ENCODE peak calls at places on chromosomes 5 and 9, in six cellular contexts. One of them, this sample, is unnamed. For H3K27me3, the result is how much of the 10 kb centered on the place peaks cover.

GRCh38 chr5:94856257-94856656 is 237.8 kb downstream of the SLF1 start:
- DNase-seq in small intestine: no peak
- DNase-seq in body of pancreas: no peak
- DNase-seq in effector memory CD4-positive, alpha-beta T cell: no peak
- DNase-seq in cardiac muscle cell: no peak
- DNase-seq in brain microvascular endothelial cell: no peak
- DNase-seq in this sample: no peak

GRCh38 chr5:539469-540214 is 15.4 kb upstream of the SLC9A3 start:
- DNase-seq in small intestine: peak
- DNase-seq in effector memory CD4-positive, alpha-beta T cell: no peak
- DNase-seq in body of pancreas: no peak
- DNase-seq in cardiac muscle cell: no peak
- DNase-seq in brain microvascular endothelial cell: no peak
- DNase-seq in this sample: no peak

GRCh38 chr9:86287013-86287412 is 4.7 kb upstream of the ISCA1 start:
- DNase-seq in body of pancreas: no peak
- DNase-seq in brain microvascular endothelial cell: peak
- DNase-seq in effector memory CD4-positive, alpha-beta T cell: no peak
- DNase-seq in small intestine: no peak
- DNase-seq in cardiac muscle cell: peak
- DNase-seq in this sample: peak

GRCh38 chr9:120767451-120767850 is 25.8 kb downstream of the FBXW2 start:
- DNase-seq in small intestine: no peak
- DNase-seq in body of pancreas: no peak
- DNase-seq in brain microvascular endothelial cell: no peak
- DNase-seq in cardiac muscle cell: no peak
- DNase-seq in effector memory CD4-positive, alpha-beta T cell: no peak
- DNase-seq in this sample: no peak

GRCh38 chr5:139649082-139649991 is 1.2 kb downstream of the CXXC5 start:
- DNase-seq in effector memory CD4-positive, alpha-beta T cell: no peak
- DNase-seq in brain microvascular endothelial cell: no peak
- DNase-seq in cardiac muscle cell: peak
- DNase-seq in small intestine: no peak
- DNase-seq in body of pancreas: peak
- DNase-seq in this sample: peak

GRCh38 chr5:36876965-36877666 is 547 bp downstream of the NIPBL start:
- DNase-seq in effector memory CD4-positive, alpha-beta T cell: no peak
- DNase-seq in cardiac muscle cell: peak
- DNase-seq in small intestine: peak
- DNase-seq in brain microvascular endothelial cell: peak
- DNase-seq in body of pancreas: peak
- DNase-seq in this sample: peak

GRCh38 chr9:133730994-133731715 is 7.0 kb downstream of the SARDH start:
- DNase-seq in cardiac muscle cell: no peak
- DNase-seq in body of pancreas: no peak
- DNase-seq in brain microvascular endothelial cell: no peak
- DNase-seq in small intestine: no peak
- DNase-seq in effector memory CD4-positive, alpha-beta T cell: no peak
- DNase-seq in this sample: no peak

GRCh38 chr9:134335095-134335489 is 8.8 kb downstream of the RXRA start:
- DNase-seq in cardiac muscle cell: no peak
- DNase-seq in brain microvascular endothelial cell: no peak
- DNase-seq in effector memory CD4-positive, alpha-beta T cell: no peak
- DNase-seq in small intestine: no peak
- DNase-seq in body of pancreas: no peak
- DNase-seq in this sample: no peak

GRCh38 chr5:73640861-73641320 is 14.9 kb downstream of the ARHGEF28 start:
- DNase-seq in body of pancreas: no peak
- DNase-seq in brain microvascular endothelial cell: no peak
- DNase-seq in small intestine: no peak
- DNase-seq in cardiac muscle cell: no peak
- DNase-seq in effector memory CD4-positive, alpha-beta T cell: no peak
- DNase-seq in this sample: no peak

GRCh38 chr9:137439158-137439714 is 1.9 kb downstream of the ENTPD8 start:
- DNase-seq in effector memory CD4-positive, alpha-beta T cell: no peak
- DNase-seq in body of pancreas: no peak
- DNase-seq in brain microvascular endothelial cell: no peak
- DNase-seq in small intestine: no peak
- DNase-seq in cardiac muscle cell: no peak
- DNase-seq in this sample: no peak

DNA sequence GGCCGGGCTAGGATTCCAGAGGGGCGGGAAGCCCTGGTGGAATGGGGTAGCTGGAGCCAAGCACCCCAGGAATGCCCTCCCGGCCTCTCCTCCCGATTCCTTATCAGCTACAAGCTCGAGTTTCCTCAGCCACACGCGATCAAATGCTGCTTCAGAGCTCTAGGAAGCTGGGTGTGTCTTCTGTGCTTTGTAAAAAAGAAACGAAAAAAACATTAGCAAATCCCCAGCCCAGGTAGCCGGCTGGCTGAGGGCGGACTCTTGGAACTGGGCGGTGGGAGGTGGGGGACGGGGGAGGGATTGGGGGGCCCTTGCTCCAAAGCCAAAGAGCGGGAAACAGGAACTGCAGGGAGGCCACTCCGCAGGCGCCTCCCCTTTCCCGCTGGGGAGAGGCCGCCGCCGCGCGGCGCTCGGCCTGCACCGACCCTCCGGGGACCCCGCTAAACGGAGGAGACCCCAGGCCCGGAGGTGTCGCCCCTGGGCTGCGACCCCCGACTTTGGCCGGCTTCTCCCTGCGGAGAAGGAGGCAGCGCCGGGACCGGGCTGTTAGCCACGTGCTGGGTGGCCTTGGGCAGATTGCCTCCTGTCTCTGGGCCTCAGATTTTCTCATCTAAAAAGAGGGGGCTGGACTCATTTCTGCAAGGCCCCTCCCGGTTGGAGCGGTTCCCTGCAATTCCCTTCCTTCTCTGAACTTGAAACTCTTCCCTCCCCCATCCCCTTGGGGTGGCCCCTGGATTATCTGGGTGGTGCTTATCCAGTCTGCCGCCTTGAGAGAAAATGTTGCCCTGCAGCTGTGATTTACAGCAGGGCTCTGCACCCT is 40.9 kb upstream of the FABP6 start:
- DNase-seq in body of pancreas: peak
- DNase-seq in small intestine: peak
- DNase-seq in brain microvascular endothelial cell: peak
- DNase-seq in cardiac muscle cell: peak
- DNase-seq in effector memory CD4-positive, alpha-beta T cell: no peak
- DNase-seq in this sample: peak
- H3K4me3 ChIP-seq in body of pancreas: peak
- H3K4me3 ChIP-seq in small intestine: peak
- H3K4me3 ChIP-seq in brain microvascular endothelial cell: peak
- H3K4me3 ChIP-seq in cardiac muscle cell: peak
- H3K4me3 ChIP-seq in effector memory CD4-positive, alpha-beta T cell: no peak
- H3K4me3 ChIP-seq in this sample: peak

DNA sequence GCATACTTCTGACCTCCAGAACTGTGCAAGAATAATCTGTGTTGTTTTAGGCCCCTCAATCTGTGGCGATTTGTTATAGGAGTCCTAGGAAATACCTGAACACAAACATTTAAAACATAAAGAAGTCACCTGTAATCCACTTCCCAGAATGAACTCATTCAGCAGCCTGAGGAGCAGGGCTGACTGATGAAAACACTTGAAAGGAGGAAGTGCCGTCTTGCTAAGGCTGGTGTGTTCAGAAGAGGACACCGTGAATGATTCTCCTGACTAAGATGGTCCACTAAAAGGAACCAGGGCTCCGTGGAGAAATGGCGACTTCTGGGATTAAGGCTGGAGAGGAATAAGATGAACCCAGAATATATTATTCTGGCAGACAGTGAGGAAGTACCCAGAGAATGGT is 18.7 kb upstream of the MARCHF6 start:
- DNase-seq in cardiac muscle cell: no peak
- DNase-seq in effector memory CD4-positive, alpha-beta T cell: no peak
- DNase-seq in brain microvascular endothelial cell: no peak
- DNase-seq in small intestine: no peak
- DNase-seq in body of pancreas: no peak
- DNase-seq in this sample: no peak
- H3K27me3 ChIP-seq in cardiac muscle cell: half or more
- H3K27me3 ChIP-seq in effector memory CD4-positive, alpha-beta T cell: under half
- H3K27me3 ChIP-seq in brain microvascular endothelial cell: under half
- H3K27me3 ChIP-seq in small intestine: under half
- H3K27me3 ChIP-seq in body of pancreas: under half
- H3K27me3 ChIP-seq in this sample: under half

GRCh38 chr5:176846335-176847140 is 36.2 kb downstream of the UNC5A start:
- DNase-seq in effector memory CD4-positive, alpha-beta T cell: no peak
- DNase-seq in brain microvascular endothelial cell: no peak
- DNase-seq in cardiac muscle cell: no peak
- DNase-seq in body of pancreas: no peak
- DNase-seq in small intestine: peak
- DNase-seq in this sample: peak

GRCh38 chr5:176844281-176844680 is 33.9 kb downstream of the UNC5A start:
- DNase-seq in small intestine: no peak
- DNase-seq in body of pancreas: no peak
- DNase-seq in brain microvascular endothelial cell: no peak
- DNase-seq in effector memory CD4-positive, alpha-beta T cell: no peak
- DNase-seq in cardiac muscle cell: no peak
- DNase-seq in this sample: no peak

GRCh38 chr5:176844706-176845391 is 34.5 kb downstream of the UNC5A start:
- DNase-seq in brain microvascular endothelial cell: peak
- DNase-seq in small intestine: no peak
- DNase-seq in body of pancreas: no peak
- DNase-seq in effector memory CD4-positive, alpha-beta T cell: no peak
- DNase-seq in cardiac muscle cell: peak
- DNase-seq in this sample: peak

GRCh38 chr5:176843673-176844072 is 33.3 kb downstream of the UNC5A start:
- DNase-seq in body of pancreas: no peak
- DNase-seq in effector memory CD4-positive, alpha-beta T cell: no peak
- DNase-seq in cardiac muscle cell: no peak
- DNase-seq in brain microvascular endothelial cell: no peak
- DNase-seq in small intestine: no peak
- DNase-seq in this sample: no peak

DNA sequence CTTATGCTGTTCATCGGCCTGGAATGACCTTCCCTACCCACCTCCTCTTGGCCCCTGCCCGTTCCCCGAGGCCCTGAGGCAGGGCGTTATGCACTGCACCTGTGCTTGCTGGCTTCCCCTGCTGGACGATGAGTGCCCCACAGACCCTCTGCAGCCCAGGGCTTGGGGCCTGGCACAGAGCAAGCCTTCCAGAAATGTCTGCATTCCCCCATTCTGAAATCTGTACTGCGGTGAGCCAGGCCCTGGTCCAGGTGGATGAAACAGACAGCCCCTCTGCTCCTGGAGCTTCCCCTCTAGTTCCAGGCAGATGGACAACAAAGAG is 35.0 kb downstream of the UNC5A start:
- DNase-seq in effector memory CD4-positive, alpha-beta T cell: no peak
- DNase-seq in small intestine: no peak
- DNase-seq in body of pancreas: no peak
- DNase-seq in cardiac muscle cell: no peak
- DNase-seq in brain microvascular endothelial cell: no peak
- DNase-seq in this sample: no peak
- H3K4me3 ChIP-seq in effector memory CD4-positive, alpha-beta T cell: no peak
- H3K4me3 ChIP-seq in small intestine: no peak
- H3K4me3 ChIP-seq in body of pancreas: no peak
- H3K4me3 ChIP-seq in cardiac muscle cell: no peak
- H3K4me3 ChIP-seq in brain microvascular endothelial cell: no peak
- H3K4me3 ChIP-seq in this sample: no peak

GRCh38 chr9:96616817-96617438 is 2.7 kb downstream of the CDC14B start:
- DNase-seq in brain microvascular endothelial cell: no peak
- DNase-seq in body of pancreas: no peak
- DNase-seq in small intestine: no peak
- DNase-seq in effector memory CD4-positive, alpha-beta T cell: no peak
- DNase-seq in cardiac muscle cell: no peak
- DNase-seq in this sample: no peak
- H3K27me3 ChIP-seq in brain microvascular endothelial cell: under half
- H3K27me3 ChIP-seq in body of pancreas: under half
- H3K27me3 ChIP-seq in small intestine: under half
- H3K27me3 ChIP-seq in effector memory CD4-positive, alpha-beta T cell: under half
- H3K27me3 ChIP-seq in cardiac muscle cell: under half
- H3K27me3 ChIP-seq in this sample: under half

GRCh38 chr9:17225407-17225806 is 90.6 kb downstream of the CNTLN start:
- DNase-seq in effector memory CD4-positive, alpha-beta T cell: no peak
- DNase-seq in cardiac muscle cell: no peak
- DNase-seq in brain microvascular endothelial cell: no peak
- DNase-seq in body of pancreas: no peak
- DNase-seq in small intestine: no peak
- DNase-seq in this sample: no peak

GRCh38 chr9:17230646-17231045 is 95.8 kb downstream of the CNTLN start:
- DNase-seq in body of pancreas: peak
- DNase-seq in small intestine: no peak
- DNase-seq in cardiac muscle cell: no peak
- DNase-seq in brain microvascular endothelial cell: no peak
- DNase-seq in effector memory CD4-positive, alpha-beta T cell: no peak
- DNase-seq in this sample: no peak

DNA sequence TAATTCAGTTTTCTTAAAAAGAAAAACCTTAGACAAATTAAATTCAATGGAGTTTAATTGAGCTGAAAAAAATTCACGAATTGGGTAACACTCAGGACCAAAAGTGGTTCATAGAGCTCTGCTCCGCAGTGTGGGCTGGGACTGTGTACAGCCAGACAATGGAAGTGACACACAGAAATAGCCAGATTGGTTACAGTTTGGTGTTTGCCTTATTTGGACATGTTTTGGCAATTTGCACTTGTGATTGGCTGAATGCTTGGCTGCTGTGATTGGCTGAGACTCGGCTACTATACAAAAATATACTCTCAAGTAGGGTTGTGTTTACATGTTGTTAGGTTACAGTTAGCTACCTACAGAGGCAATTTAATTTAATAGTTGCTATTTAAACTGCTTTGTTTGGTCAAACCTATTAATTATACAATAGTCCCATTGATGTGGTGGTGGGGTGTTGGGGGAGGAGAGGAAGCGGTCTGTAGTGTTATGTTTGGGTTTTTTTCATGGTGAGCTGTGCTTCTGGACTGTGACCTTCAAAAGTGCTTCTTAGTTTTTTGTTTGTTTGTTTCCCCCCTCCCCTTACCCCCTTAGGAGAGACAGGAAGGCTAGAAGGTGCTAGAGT is 95.2 kb downstream of the CNTLN start:
- DNase-seq in cardiac muscle cell: no peak
- DNase-seq in body of pancreas: no peak
- DNase-seq in small intestine: no peak
- DNase-seq in effector memory CD4-positive, alpha-beta T cell: no peak
- DNase-seq in brain microvascular endothelial cell: no peak
- DNase-seq in this sample: no peak
- H3K4me3 ChIP-seq in cardiac muscle cell: no peak
- H3K4me3 ChIP-seq in body of pancreas: no peak
- H3K4me3 ChIP-seq in small intestine: no peak
- H3K4me3 ChIP-seq in effector memory CD4-positive, alpha-beta T cell: no peak
- H3K4me3 ChIP-seq in brain microvascular endothelial cell: no peak
- H3K4me3 ChIP-seq in this sample: no peak

GRCh38 chr5:1551913-1552312 is 28.2 kb upstream of the LPCAT1 start:
- DNase-seq in cardiac muscle cell: no peak
- DNase-seq in small intestine: no peak
- DNase-seq in brain microvascular endothelial cell: no peak
- DNase-seq in effector memory CD4-positive, alpha-beta T cell: no peak
- DNase-seq in body of pancreas: no peak
- DNase-seq in this sample: no peak
- H3K27me3 ChIP-seq in cardiac muscle cell: under half
- H3K27me3 ChIP-seq in small intestine: under half
- H3K27me3 ChIP-seq in brain microvascular endothelial cell: under half
- H3K27me3 ChIP-seq in effector memory CD4-positive, alpha-beta T cell: under half
- H3K27me3 ChIP-seq in body of pancreas: under half
- H3K27me3 ChIP-seq in this sample: under half